ENCODE peak calls at places on chromosomes 7 and 10, in ten cellular contexts. One of them, this sample, is unnamed.

GRCh38 chr10:71757450-71757918 is 15.8 kb downstream of the VSIR start:
- DNase-seq in left lobe of liver: no peak
- DNase-seq in mesothelial cell of epicardium: no peak
- DNase-seq in hypothalamus: no peak
- DNase-seq in body of pancreas: no peak
- DNase-seq in endothelial cell: no peak
- DNase-seq in activated T-cell treated with anti-CD3 and anti-CD28 coated beads for 1 hour: no peak
- DNase-seq in stimulated activated CD4-positive, alpha-beta T cell treated with anti-CD3 and anti-CD28 coated beads, Interleukin-2, amount 100 ng/mL, for 48 hours: no peak
- DNase-seq in skeletal muscle cell: no peak
- DNase-seq in fibroblast of gingiva: no peak
- DNase-seq in this sample: no peak

GRCh38 chr7:142231716-142232115 is 26.1 kb downstream of the PRSS58 start:
- DNase-seq in body of pancreas: no peak
- DNase-seq in hypothalamus: no peak
- DNase-seq in left lobe of liver: no peak
- DNase-seq in skeletal muscle cell: no peak
- DNase-seq in activated T-cell treated with anti-CD3 and anti-CD28 coated beads for 1 hour: no peak
- DNase-seq in fibroblast of gingiva: no peak
- DNase-seq in mesothelial cell of epicardium: no peak
- DNase-seq in endothelial cell: peak
- DNase-seq in stimulated activated CD4-positive, alpha-beta T cell treated with anti-CD3 and anti-CD28 coated beads, Interleukin-2, amount 100 ng/mL, for 48 hours: no peak
- DNase-seq in this sample: no peak

GRCh38 chr10:11677480-11677879 is 64.7 kb upstream of the ECHDC3 start:
- DNase-seq in endothelial cell: no peak
- DNase-seq in body of pancreas: no peak
- DNase-seq in hypothalamus: no peak
- DNase-seq in activated T-cell treated with anti-CD3 and anti-CD28 coated beads for 1 hour: no peak
- DNase-seq in skeletal muscle cell: no peak
- DNase-seq in fibroblast of gingiva: no peak
- DNase-seq in mesothelial cell of epicardium: no peak
- DNase-seq in left lobe of liver: no peak
- DNase-seq in stimulated activated CD4-positive, alpha-beta T cell treated with anti-CD3 and anti-CD28 coated beads, Interleukin-2, amount 100 ng/mL, for 48 hours: no peak
- DNase-seq in this sample: no peak

GRCh38 chr7:110065112-110065511 is 1025.8 kb upstream of the LRRN3 start:
- DNase-seq in skeletal muscle cell: no peak
- DNase-seq in activated T-cell treated with anti-CD3 and anti-CD28 coated beads for 1 hour: no peak
- DNase-seq in mesothelial cell of epicardium: no peak
- DNase-seq in left lobe of liver: no peak
- DNase-seq in body of pancreas: no peak
- DNase-seq in hypothalamus: no peak
- DNase-seq in fibroblast of gingiva: no peak
- DNase-seq in stimulated activated CD4-positive, alpha-beta T cell treated with anti-CD3 and anti-CD28 coated beads, Interleukin-2, amount 100 ng/mL, for 48 hours: no peak
- DNase-seq in endothelial cell: no peak
- DNase-seq in this sample: no peak

GRCh38 chr10:4770766-4771553 is 55.0 kb upstream of the AKR1E2 start:
- DNase-seq in mesothelial cell of epicardium: no peak
- DNase-seq in left lobe of liver: no peak
- DNase-seq in endothelial cell: no peak
- DNase-seq in stimulated activated CD4-positive, alpha-beta T cell treated with anti-CD3 and anti-CD28 coated beads, Interleukin-2, amount 100 ng/mL, for 48 hours: no peak
- DNase-seq in fibroblast of gingiva: peak
- DNase-seq in body of pancreas: no peak
- DNase-seq in skeletal muscle cell: peak
- DNase-seq in hypothalamus: no peak
- DNase-seq in activated T-cell treated with anti-CD3 and anti-CD28 coated beads for 1 hour: no peak
- DNase-seq in this sample: peak

GRCh38 chr7:56077681-56078080 is 13.6 kb downstream of the SUMF2 start:
- DNase-seq in left lobe of liver: no peak
- DNase-seq in endothelial cell: no peak
- DNase-seq in activated T-cell treated with anti-CD3 and anti-CD28 coated beads for 1 hour: no peak
- DNase-seq in stimulated activated CD4-positive, alpha-beta T cell treated with anti-CD3 and anti-CD28 coated beads, Interleukin-2, amount 100 ng/mL, for 48 hours: no peak
- DNase-seq in mesothelial cell of epicardium: no peak
- DNase-seq in body of pancreas: no peak
- DNase-seq in fibroblast of gingiva: no peak
- DNase-seq in skeletal muscle cell: no peak
- DNase-seq in hypothalamus: no peak
- DNase-seq in this sample: no peak

GRCh38 chr10:11068861-11069633 is 51.4 kb downstream of the CELF2 start:
- DNase-seq in fibroblast of gingiva: no peak
- DNase-seq in skeletal muscle cell: no peak
- DNase-seq in body of pancreas: no peak
- DNase-seq in mesothelial cell of epicardium: no peak
- DNase-seq in activated T-cell treated with anti-CD3 and anti-CD28 coated beads for 1 hour: no peak
- DNase-seq in left lobe of liver: no peak
- DNase-seq in hypothalamus: no peak
- DNase-seq in endothelial cell: no peak
- DNase-seq in stimulated activated CD4-positive, alpha-beta T cell treated with anti-CD3 and anti-CD28 coated beads, Interleukin-2, amount 100 ng/mL, for 48 hours: no peak
- DNase-seq in this sample: no peak

GRCh38 chr7:22920664-22921063 is 93.3 kb downstream of the HYCC1 start:
- DNase-seq in mesothelial cell of epicardium: no peak
- DNase-seq in skeletal muscle cell: no peak
- DNase-seq in endothelial cell: no peak
- DNase-seq in activated T-cell treated with anti-CD3 and anti-CD28 coated beads for 1 hour: no peak
- DNase-seq in left lobe of liver: no peak
- DNase-seq in stimulated activated CD4-positive, alpha-beta T cell treated with anti-CD3 and anti-CD28 coated beads, Interleukin-2, amount 100 ng/mL, for 48 hours: no peak
- DNase-seq in body of pancreas: no peak
- DNase-seq in hypothalamus: no peak
- DNase-seq in fibroblast of gingiva: peak
- DNase-seq in this sample: no peak

GRCh38 chr7:18597759-18598158 is 102.2 kb downstream of the HDAC9 start:
- DNase-seq in mesothelial cell of epicardium: no peak
- DNase-seq in stimulated activated CD4-positive, alpha-beta T cell treated with anti-CD3 and anti-CD28 coated beads, Interleukin-2, amount 100 ng/mL, for 48 hours: no peak
- DNase-seq in hypothalamus: no peak
- DNase-seq in fibroblast of gingiva: no peak
- DNase-seq in skeletal muscle cell: no peak
- DNase-seq in activated T-cell treated with anti-CD3 and anti-CD28 coated beads for 1 hour: no peak
- DNase-seq in left lobe of liver: no peak
- DNase-seq in endothelial cell: no peak
- DNase-seq in body of pancreas: no peak
- DNase-seq in this sample: no peak

GRCh38 chr10:37991655-37992054 is 15.2 kb upstream of the ZNF25 start:
- DNase-seq in hypothalamus: no peak
- DNase-seq in left lobe of liver: no peak
- DNase-seq in activated T-cell treated with anti-CD3 and anti-CD28 coated beads for 1 hour: no peak
- DNase-seq in endothelial cell: no peak
- DNase-seq in mesothelial cell of epicardium: no peak
- DNase-seq in body of pancreas: no peak
- DNase-seq in stimulated activated CD4-positive, alpha-beta T cell treated with anti-CD3 and anti-CD28 coated beads, Interleukin-2, amount 100 ng/mL, for 48 hours: no peak
- DNase-seq in skeletal muscle cell: no peak
- DNase-seq in fibroblast of gingiva: no peak
- DNase-seq in this sample: no peak

GRCh38 chr7:54397836-54398612 is 144.2 kb upstream of the VSTM2A start:
- DNase-seq in skeletal muscle cell: no peak
- DNase-seq in left lobe of liver: no peak
- DNase-seq in endothelial cell: no peak
- DNase-seq in body of pancreas: no peak
- DNase-seq in stimulated activated CD4-positive, alpha-beta T cell treated with anti-CD3 and anti-CD28 coated beads, Interleukin-2, amount 100 ng/mL, for 48 hours: no peak
- DNase-seq in fibroblast of gingiva: no peak
- DNase-seq in activated T-cell treated with anti-CD3 and anti-CD28 coated beads for 1 hour: no peak
- DNase-seq in hypothalamus: no peak
- DNase-seq in mesothelial cell of epicardium: no peak
- DNase-seq in this sample: no peak

GRCh38 chr7:5780801-5781496 is 514 bp downstream of the RNF216 start:
- DNase-seq in hypothalamus: peak
- DNase-seq in fibroblast of gingiva: peak
- DNase-seq in left lobe of liver: peak
- DNase-seq in activated T-cell treated with anti-CD3 and anti-CD28 coated beads for 1 hour: peak
- DNase-seq in stimulated activated CD4-positive, alpha-beta T cell treated with anti-CD3 and anti-CD28 coated beads, Interleukin-2, amount 100 ng/mL, for 48 hours: peak
- DNase-seq in endothelial cell: peak
- DNase-seq in mesothelial cell of epicardium: peak
- DNase-seq in skeletal muscle cell: no peak
- DNase-seq in body of pancreas: peak
- DNase-seq in this sample: no peak

GRCh38 chr10:30433286-30433778 is 652 bp upstream of the MAP3K8 start:
- DNase-seq in fibroblast of gingiva: peak
- DNase-seq in skeletal muscle cell: no peak
- DNase-seq in stimulated activated CD4-positive, alpha-beta T cell treated with anti-CD3 and anti-CD28 coated beads, Interleukin-2, amount 100 ng/mL, for 48 hours: peak
- DNase-seq in mesothelial cell of epicardium: peak
- DNase-seq in endothelial cell: peak
- DNase-seq in activated T-cell treated with anti-CD3 and anti-CD28 coated beads for 1 hour: no peak
- DNase-seq in hypothalamus: no peak
- DNase-seq in left lobe of liver: peak
- DNase-seq in body of pancreas: peak
- DNase-seq in this sample: no peak

GRCh38 chr7:137934176-137934826 is 67.6 kb downstream of the CREB3L2 start:
- DNase-seq in endothelial cell: no peak
- DNase-seq in mesothelial cell of epicardium: no peak
- DNase-seq in stimulated activated CD4-positive, alpha-beta T cell treated with anti-CD3 and anti-CD28 coated beads, Interleukin-2, amount 100 ng/mL, for 48 hours: no peak
- DNase-seq in activated T-cell treated with anti-CD3 and anti-CD28 coated beads for 1 hour: no peak
- DNase-seq in fibroblast of gingiva: no peak
- DNase-seq in hypothalamus: no peak
- DNase-seq in body of pancreas: no peak
- DNase-seq in skeletal muscle cell: no peak
- DNase-seq in left lobe of liver: no peak
- DNase-seq in this sample: no peak

GRCh38 chr7:40829201-40829600 is 694.4 kb downstream of the SUGCT start:
- DNase-seq in skeletal muscle cell: no peak
- DNase-seq in mesothelial cell of epicardium: no peak
- DNase-seq in endothelial cell: no peak
- DNase-seq in stimulated activated CD4-positive, alpha-beta T cell treated with anti-CD3 and anti-CD28 coated beads, Interleukin-2, amount 100 ng/mL, for 48 hours: no peak
- DNase-seq in fibroblast of gingiva: no peak
- DNase-seq in body of pancreas: no peak
- DNase-seq in hypothalamus: no peak
- DNase-seq in activated T-cell treated with anti-CD3 and anti-CD28 coated beads for 1 hour: no peak
- DNase-seq in left lobe of liver: no peak
- DNase-seq in this sample: no peak

GRCh38 chr7:112060625-112061024 is 145.6 kb downstream of the DOCK4 start:
- DNase-seq in hypothalamus: no peak
- DNase-seq in activated T-cell treated with anti-CD3 and anti-CD28 coated beads for 1 hour: no peak
- DNase-seq in left lobe of liver: no peak
- DNase-seq in stimulated activated CD4-positive, alpha-beta T cell treated with anti-CD3 and anti-CD28 coated beads, Interleukin-2, amount 100 ng/mL, for 48 hours: no peak
- DNase-seq in mesothelial cell of epicardium: no peak
- DNase-seq in fibroblast of gingiva: no peak
- DNase-seq in endothelial cell: no peak
- DNase-seq in skeletal muscle cell: no peak
- DNase-seq in body of pancreas: no peak
- DNase-seq in this sample: no peak

GRCh38 chr10:96124230-96125141 is 5.6 kb upstream of the ZNF518A start:
- DNase-seq in fibroblast of gingiva: peak
- DNase-seq in left lobe of liver: peak
- DNase-seq in endothelial cell: peak
- DNase-seq in stimulated activated CD4-positive, alpha-beta T cell treated with anti-CD3 and anti-CD28 coated beads, Interleukin-2, amount 100 ng/mL, for 48 hours: no peak
- DNase-seq in hypothalamus: no peak
- DNase-seq in body of pancreas: peak
- DNase-seq in mesothelial cell of epicardium: no peak
- DNase-seq in activated T-cell treated with anti-CD3 and anti-CD28 coated beads for 1 hour: no peak
- DNase-seq in skeletal muscle cell: peak
- DNase-seq in this sample: no peak

GRCh38 chr10:62728479-62728878 is 76.0 kb upstream of the ADO start:
- DNase-seq in endothelial cell: no peak
- DNase-seq in skeletal muscle cell: no peak
- DNase-seq in activated T-cell treated with anti-CD3 and anti-CD28 coated beads for 1 hour: no peak
- DNase-seq in left lobe of liver: no peak
- DNase-seq in stimulated activated CD4-positive, alpha-beta T cell treated with anti-CD3 and anti-CD28 coated beads, Interleukin-2, amount 100 ng/mL, for 48 hours: no peak
- DNase-seq in hypothalamus: no peak
- DNase-seq in fibroblast of gingiva: peak
- DNase-seq in mesothelial cell of epicardium: no peak
- DNase-seq in body of pancreas: no peak
- DNase-seq in this sample: no peak

GRCh38 chr10:28991738-28992270 is 297.1 kb upstream of the LYZL1 start:
- DNase-seq in left lobe of liver: peak
- DNase-seq in activated T-cell treated with anti-CD3 and anti-CD28 coated beads for 1 hour: peak
- DNase-seq in fibroblast of gingiva: no peak
- DNase-seq in stimulated activated CD4-positive, alpha-beta T cell treated with anti-CD3 and anti-CD28 coated beads, Interleukin-2, amount 100 ng/mL, for 48 hours: peak
- DNase-seq in mesothelial cell of epicardium: no peak
- DNase-seq in skeletal muscle cell: no peak
- DNase-seq in body of pancreas: peak
- DNase-seq in endothelial cell: peak
- DNase-seq in hypothalamus: no peak
- DNase-seq in this sample: no peak

GRCh38 chr7:129066290-129067131 is 11.6 kb upstream of the TNPO3 start:
- DNase-seq in hypothalamus: no peak
- DNase-seq in skeletal muscle cell: peak
- DNase-seq in body of pancreas: no peak
- DNase-seq in stimulated activated CD4-positive, alpha-beta T cell treated with anti-CD3 and anti-CD28 coated beads, Interleukin-2, amount 100 ng/mL, for 48 hours: no peak
- DNase-seq in mesothelial cell of epicardium: no peak
- DNase-seq in activated T-cell treated with anti-CD3 and anti-CD28 coated beads for 1 hour: no peak
- DNase-seq in fibroblast of gingiva: peak
- DNase-seq in endothelial cell: no peak
- DNase-seq in left lobe of liver: no peak
- DNase-seq in this sample: no peak

GRCh38 chr7:23469150-23469960 is 936 bp downstream of the IGF2BP3 start:
- DNase-seq in hypothalamus: no peak
- DNase-seq in mesothelial cell of epicardium: no peak
- DNase-seq in stimulated activated CD4-positive, alpha-beta T cell treated with anti-CD3 and anti-CD28 coated beads, Interleukin-2, amount 100 ng/mL, for 48 hours: no peak
- DNase-seq in activated T-cell treated with anti-CD3 and anti-CD28 coated beads for 1 hour: no peak
- DNase-seq in fibroblast of gingiva: no peak
- DNase-seq in skeletal muscle cell: no peak
- DNase-seq in body of pancreas: peak
- DNase-seq in left lobe of liver: no peak
- DNase-seq in endothelial cell: peak
- DNase-seq in this sample: no peak

GRCh38 chr7:151013728-151014497 is 10.4 kb downstream of the ATG9B start:
- DNase-seq in left lobe of liver: no peak
- DNase-seq in fibroblast of gingiva: peak
- DNase-seq in activated T-cell treated with anti-CD3 and anti-CD28 coated beads for 1 hour: peak
- DNase-seq in skeletal muscle cell: no peak
- DNase-seq in stimulated activated CD4-positive, alpha-beta T cell treated with anti-CD3 and anti-CD28 coated beads, Interleukin-2, amount 100 ng/mL, for 48 hours: peak
- DNase-seq in mesothelial cell of epicardium: no peak
- DNase-seq in body of pancreas: peak
- DNase-seq in hypothalamus: peak
- DNase-seq in endothelial cell: peak
- DNase-seq in this sample: no peak

GRCh38 chr7:3887071-3887691 is 586.1 kb downstream of the SDK1 start:
- DNase-seq in hypothalamus: no peak
- DNase-seq in mesothelial cell of epicardium: no peak
- DNase-seq in skeletal muscle cell: no peak
- DNase-seq in body of pancreas: no peak
- DNase-seq in left lobe of liver: no peak
- DNase-seq in fibroblast of gingiva: peak
- DNase-seq in endothelial cell: no peak
- DNase-seq in activated T-cell treated with anti-CD3 and anti-CD28 coated beads for 1 hour: no peak
- DNase-seq in stimulated activated CD4-positive, alpha-beta T cell treated with anti-CD3 and anti-CD28 coated beads, Interleukin-2, amount 100 ng/mL, for 48 hours: no peak
- DNase-seq in this sample: no peak

GRCh38 chr7:72286486-72286885 is 125.7 kb downstream of the CALN1 start:
- DNase-seq in mesothelial cell of epicardium: no peak
- DNase-seq in hypothalamus: no peak
- DNase-seq in body of pancreas: no peak
- DNase-seq in left lobe of liver: no peak
- DNase-seq in skeletal muscle cell: no peak
- DNase-seq in fibroblast of gingiva: no peak
- DNase-seq in activated T-cell treated with anti-CD3 and anti-CD28 coated beads for 1 hour: no peak
- DNase-seq in stimulated activated CD4-positive, alpha-beta T cell treated with anti-CD3 and anti-CD28 coated beads, Interleukin-2, amount 100 ng/mL, for 48 hours: no peak
- DNase-seq in endothelial cell: no peak
- DNase-seq in this sample: no peak

GRCh38 chr7:157003445-157004049 is 6.9 kb downstream of the MNX1 start:
- DNase-seq in left lobe of liver: no peak
- DNase-seq in endothelial cell: peak
- DNase-seq in mesothelial cell of epicardium: no peak
- DNase-seq in hypothalamus: no peak
- DNase-seq in activated T-cell treated with anti-CD3 and anti-CD28 coated beads for 1 hour: no peak
- DNase-seq in skeletal muscle cell: no peak
- DNase-seq in stimulated activated CD4-positive, alpha-beta T cell treated with anti-CD3 and anti-CD28 coated beads, Interleukin-2, amount 100 ng/mL, for 48 hours: no peak
- DNase-seq in body of pancreas: no peak
- DNase-seq in fibroblast of gingiva: no peak
- DNase-seq in this sample: no peak

GRCh38 chr7:90605055-90605454 is 8.9 kb downstream of the CDK14 start:
- DNase-seq in left lobe of liver: no peak
- DNase-seq in endothelial cell: no peak
- DNase-seq in body of pancreas: peak
- DNase-seq in hypothalamus: no peak
- DNase-seq in skeletal muscle cell: no peak
- DNase-seq in mesothelial cell of epicardium: no peak
- DNase-seq in activated T-cell treated with anti-CD3 and anti-CD28 coated beads for 1 hour: no peak
- DNase-seq in stimulated activated CD4-positive, alpha-beta T cell treated with anti-CD3 and anti-CD28 coated beads, Interleukin-2, amount 100 ng/mL, for 48 hours: no peak
- DNase-seq in fibroblast of gingiva: no peak
- DNase-seq in this sample: no peak

GRCh38 chr10:33273295-33274002 is 61.0 kb downstream of the NRP1 start:
- DNase-seq in activated T-cell treated with anti-CD3 and anti-CD28 coated beads for 1 hour: no peak
- DNase-seq in body of pancreas: peak
- DNase-seq in left lobe of liver: peak
- DNase-seq in fibroblast of gingiva: peak
- DNase-seq in stimulated activated CD4-positive, alpha-beta T cell treated with anti-CD3 and anti-CD28 coated beads, Interleukin-2, amount 100 ng/mL, for 48 hours: no peak
- DNase-seq in mesothelial cell of epicardium: no peak
- DNase-seq in hypothalamus: peak
- DNase-seq in endothelial cell: no peak
- DNase-seq in skeletal muscle cell: peak
- DNase-seq in this sample: peak

GRCh38 chr10:101008823-101009423 is 9.3 kb downstream of the LZTS2 start:
- DNase-seq in skeletal muscle cell: no peak
- DNase-seq in hypothalamus: peak
- DNase-seq in stimulated activated CD4-positive, alpha-beta T cell treated with anti-CD3 and anti-CD28 coated beads, Interleukin-2, amount 100 ng/mL, for 48 hours: no peak
- DNase-seq in left lobe of liver: no peak
- DNase-seq in fibroblast of gingiva: no peak
- DNase-seq in endothelial cell: no peak
- DNase-seq in activated T-cell treated with anti-CD3 and anti-CD28 coated beads for 1 hour: no peak
- DNase-seq in mesothelial cell of epicardium: no peak
- DNase-seq in body of pancreas: peak
- DNase-seq in this sample: no peak

This sample was measured in astrocyte of the cerebellum.